ENCODE peak calls at places on chromosomes 7 and 10, in eight cellular contexts. One of them, this sample, is unnamed.

GRCh38 chr7:47148541-47149207 is 433.2 kb downstream of the TNS3 start:
- DNase-seq in GM23338: no peak
- DNase-seq in cardiac fibroblast: peak
- DNase-seq in thoracic aorta: no peak
- DNase-seq in esophagus squamous epithelium: no peak
- DNase-seq in GM12865: no peak
- DNase-seq in stomach: no peak
- DNase-seq in mammary epithelial cell: no peak
- DNase-seq in this sample: no peak

GRCh38 chr7:83941300-83941699 is 253.3 kb downstream of the SEMA3A start:
- DNase-seq in GM23338: no peak
- DNase-seq in cardiac fibroblast: no peak
- DNase-seq in thoracic aorta: no peak
- DNase-seq in esophagus squamous epithelium: no peak
- DNase-seq in GM12865: no peak
- DNase-seq in stomach: no peak
- DNase-seq in mammary epithelial cell: no peak
- DNase-seq in this sample: no peak

GRCh38 chr7:130910949-130911944 is 177.2 kb upstream of the KLF14 start:
- DNase-seq in GM23338: peak
- DNase-seq in cardiac fibroblast: peak
- DNase-seq in thoracic aorta: no peak
- DNase-seq in esophagus squamous epithelium: no peak
- DNase-seq in GM12865: no peak
- DNase-seq in stomach: no peak
- DNase-seq in mammary epithelial cell: peak
- DNase-seq in this sample: no peak

GRCh38 chr7:30912986-30913671 is 1.5 kb downstream of the AQP1 start:
- DNase-seq in GM23338: no peak
- DNase-seq in cardiac fibroblast: no peak
- DNase-seq in thoracic aorta: no peak
- DNase-seq in esophagus squamous epithelium: no peak
- DNase-seq in GM12865: no peak
- DNase-seq in stomach: no peak
- DNase-seq in mammary epithelial cell: no peak
- DNase-seq in this sample: no peak

GRCh38 chr10:97577701-97578100 is 5.1 kb downstream of the ANKRD2 start:
- DNase-seq in GM23338: no peak
- DNase-seq in cardiac fibroblast: no peak
- DNase-seq in thoracic aorta: no peak
- DNase-seq in esophagus squamous epithelium: no peak
- DNase-seq in GM12865: no peak
- DNase-seq in stomach: no peak
- DNase-seq in mammary epithelial cell: no peak
- DNase-seq in this sample: no peak

GRCh38 chr10:68647928-68648327 is 73.1 kb upstream of the CCAR1 start:
- DNase-seq in GM23338: no peak
- DNase-seq in cardiac fibroblast: peak
- DNase-seq in thoracic aorta: no peak
- DNase-seq in esophagus squamous epithelium: no peak
- DNase-seq in GM12865: no peak
- DNase-seq in stomach: no peak
- DNase-seq in mammary epithelial cell: peak
- DNase-seq in this sample: no peak

GRCh38 chr7:46139079-46139478 is 218.0 kb upstream of the IGFBP3 start:
- DNase-seq in GM23338: no peak
- DNase-seq in cardiac fibroblast: peak
- DNase-seq in thoracic aorta: no peak
- DNase-seq in esophagus squamous epithelium: no peak
- DNase-seq in GM12865: peak
- DNase-seq in stomach: no peak
- DNase-seq in mammary epithelial cell: peak
- DNase-seq in this sample: no peak

GRCh38 chr7:3463696-3464095 is 162.6 kb downstream of the SDK1 start:
- DNase-seq in GM23338: no peak
- DNase-seq in cardiac fibroblast: no peak
- DNase-seq in thoracic aorta: no peak
- DNase-seq in esophagus squamous epithelium: no peak
- DNase-seq in GM12865: no peak
- DNase-seq in stomach: no peak
- DNase-seq in mammary epithelial cell: no peak
- DNase-seq in this sample: no peak

GRCh38 chr7:128304212-128304611 is 39.5 kb downstream of the RBM28 start:
- DNase-seq in GM23338: no peak
- DNase-seq in cardiac fibroblast: no peak
- DNase-seq in thoracic aorta: no peak
- DNase-seq in esophagus squamous epithelium: no peak
- DNase-seq in GM12865: no peak
- DNase-seq in stomach: no peak
- DNase-seq in mammary epithelial cell: peak
- DNase-seq in this sample: no peak

GRCh38 chr10:49620841-49621378 is 7.1 kb downstream of the CHAT start:
- DNase-seq in GM23338: no peak
- DNase-seq in cardiac fibroblast: no peak
- DNase-seq in thoracic aorta: no peak
- DNase-seq in esophagus squamous epithelium: no peak
- DNase-seq in GM12865: no peak
- DNase-seq in stomach: no peak
- DNase-seq in mammary epithelial cell: no peak
- DNase-seq in this sample: no peak

GRCh38 chr10:131450220-131450765 is 138.8 kb upstream of the TCERG1L start:
- DNase-seq in GM23338: no peak
- DNase-seq in cardiac fibroblast: no peak
- DNase-seq in thoracic aorta: no peak
- DNase-seq in esophagus squamous epithelium: no peak
- DNase-seq in GM12865: no peak
- DNase-seq in stomach: no peak
- DNase-seq in mammary epithelial cell: no peak
- DNase-seq in this sample: no peak

GRCh38 chr10:11285171-11285570 is 267.5 kb downstream of the CELF2 start:
- DNase-seq in GM23338: no peak
- DNase-seq in cardiac fibroblast: peak
- DNase-seq in thoracic aorta: no peak
- DNase-seq in esophagus squamous epithelium: no peak
- DNase-seq in GM12865: no peak
- DNase-seq in stomach: no peak
- DNase-seq in mammary epithelial cell: no peak
- DNase-seq in this sample: no peak

GRCh38 chr10:78475501-78475900 is 441.8 kb downstream of the RPS24 start:
- DNase-seq in GM23338: no peak
- DNase-seq in cardiac fibroblast: no peak
- DNase-seq in thoracic aorta: no peak
- DNase-seq in esophagus squamous epithelium: no peak
- DNase-seq in GM12865: no peak
- DNase-seq in stomach: no peak
- DNase-seq in mammary epithelial cell: no peak
- DNase-seq in this sample: no peak

GRCh38 chr10:77970869-77971803 is 44.6 kb upstream of the DLG5 start:
- DNase-seq in GM23338: peak
- DNase-seq in cardiac fibroblast: peak
- DNase-seq in thoracic aorta: peak
- DNase-seq in esophagus squamous epithelium: no peak
- DNase-seq in GM12865: no peak
- DNase-seq in stomach: peak
- DNase-seq in mammary epithelial cell: no peak
- DNase-seq in this sample: peak

GRCh38 chr7:45685619-45686240 is 111.6 kb downstream of the ADCY1 start:
- DNase-seq in GM23338: no peak
- DNase-seq in cardiac fibroblast: no peak
- DNase-seq in thoracic aorta: no peak
- DNase-seq in esophagus squamous epithelium: no peak
- DNase-seq in GM12865: no peak
- DNase-seq in stomach: no peak
- DNase-seq in mammary epithelial cell: no peak
- DNase-seq in this sample: no peak

GRCh38 chr7:5525271-5526189 is 101.9 kb upstream of the TNRC18 start:
- DNase-seq in GM23338: peak
- DNase-seq in cardiac fibroblast: peak
- DNase-seq in thoracic aorta: no peak
- DNase-seq in esophagus squamous epithelium: no peak
- DNase-seq in GM12865: peak
- DNase-seq in stomach: peak
- DNase-seq in mammary epithelial cell: peak
- DNase-seq in this sample: peak

GRCh38 chr7:29495618-29496017 is 68.0 kb upstream of the PRR15 start:
- DNase-seq in GM23338: peak
- DNase-seq in cardiac fibroblast: no peak
- DNase-seq in thoracic aorta: no peak
- DNase-seq in esophagus squamous epithelium: no peak
- DNase-seq in GM12865: no peak
- DNase-seq in stomach: no peak
- DNase-seq in mammary epithelial cell: no peak
- DNase-seq in this sample: no peak

GRCh38 chr10:124999433-125000365 is 57.8 kb downstream of the ZRANB1 start:
- DNase-seq in GM23338: no peak
- DNase-seq in cardiac fibroblast: peak
- DNase-seq in thoracic aorta: peak
- DNase-seq in esophagus squamous epithelium: no peak
- DNase-seq in GM12865: no peak
- DNase-seq in stomach: peak
- DNase-seq in mammary epithelial cell: no peak
- DNase-seq in this sample: no peak

GRCh38 chr10:5685764-5686240 is 1.2 kb downstream of the TASOR2 start:
- DNase-seq in GM23338: no peak
- DNase-seq in cardiac fibroblast: peak
- DNase-seq in thoracic aorta: no peak
- DNase-seq in esophagus squamous epithelium: no peak
- DNase-seq in GM12865: no peak
- DNase-seq in stomach: no peak
- DNase-seq in mammary epithelial cell: no peak
- DNase-seq in this sample: no peak

GRCh38 chr10:75944061-75944460 is 512.6 kb downstream of the LRMDA start:
- DNase-seq in GM23338: no peak
- DNase-seq in cardiac fibroblast: no peak
- DNase-seq in thoracic aorta: no peak
- DNase-seq in esophagus squamous epithelium: no peak
- DNase-seq in GM12865: no peak
- DNase-seq in stomach: no peak
- DNase-seq in mammary epithelial cell: no peak
- DNase-seq in this sample: no peak

DNA sequence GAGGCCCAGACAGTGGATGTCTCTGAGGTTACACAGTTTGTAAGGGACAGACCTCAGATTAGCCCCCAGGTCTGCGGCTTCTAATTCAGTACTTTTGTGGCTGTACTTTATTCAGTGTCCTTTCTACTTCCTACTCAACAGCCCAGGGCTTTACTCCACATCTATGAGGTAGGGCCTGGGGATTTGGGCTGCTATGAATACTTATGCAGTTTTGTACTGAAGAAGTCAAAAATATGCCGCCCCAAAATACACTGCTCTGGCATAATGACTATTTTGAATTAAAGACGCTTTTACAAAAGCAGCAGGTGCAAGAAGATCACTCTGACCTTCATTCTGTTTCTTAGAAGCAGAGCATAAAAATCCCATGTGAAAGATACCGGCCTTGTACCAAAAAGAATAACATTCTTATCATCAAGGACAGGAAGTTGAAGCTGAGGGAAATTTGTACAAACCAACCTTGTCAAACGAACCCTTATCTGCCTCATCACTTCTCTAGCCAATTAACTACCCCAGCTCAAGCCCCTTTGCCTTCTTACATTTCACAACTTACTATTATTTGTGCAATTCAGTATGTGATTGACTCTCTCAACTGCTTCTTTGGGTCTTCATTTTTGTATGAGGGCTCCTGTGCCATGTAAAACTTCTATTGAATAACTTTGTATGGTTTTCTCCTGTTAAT is 26.1 kb upstream of the TRUB1 start:
- DNase-seq in GM23338: no peak
- DNase-seq in cardiac fibroblast: peak
- DNase-seq in thoracic aorta: no peak
- DNase-seq in esophagus squamous epithelium: no peak
- DNase-seq in GM12865: no peak
- DNase-seq in stomach: no peak
- DNase-seq in mammary epithelial cell: no peak
- DNase-seq in this sample: no peak
- H3K4me3 ChIP-seq in GM23338: no peak
- H3K4me3 ChIP-seq in cardiac fibroblast: no peak
- H3K4me3 ChIP-seq in thoracic aorta: no peak
- H3K4me3 ChIP-seq in esophagus squamous epithelium: no peak
- H3K4me3 ChIP-seq in GM12865: no peak
- H3K4me3 ChIP-seq in stomach: no peak
- H3K4me3 ChIP-seq in mammary epithelial cell: no peak
- H3K4me3 ChIP-seq in this sample: no peak

GRCh38 chr7:85191383-85191782 is 4.5 kb upstream of the SEMA3D start:
- DNase-seq in GM23338: peak
- DNase-seq in cardiac fibroblast: peak
- DNase-seq in thoracic aorta: no peak
- DNase-seq in esophagus squamous epithelium: no peak
- DNase-seq in GM12865: no peak
- DNase-seq in stomach: no peak
- DNase-seq in mammary epithelial cell: peak
- DNase-seq in this sample: peak
- TF ChIP-seq CTCF in GM23338: peak
- TF ChIP-seq CTCF in cardiac fibroblast: peak
- TF ChIP-seq CTCF in thoracic aorta: peak
- TF ChIP-seq CTCF in esophagus squamous epithelium: peak
- TF ChIP-seq CTCF in GM12865: no peak
- TF ChIP-seq CTCF in stomach: no peak
- TF ChIP-seq CTCF in mammary epithelial cell: peak
- TF ChIP-seq CTCF in this sample: peak

DNA sequence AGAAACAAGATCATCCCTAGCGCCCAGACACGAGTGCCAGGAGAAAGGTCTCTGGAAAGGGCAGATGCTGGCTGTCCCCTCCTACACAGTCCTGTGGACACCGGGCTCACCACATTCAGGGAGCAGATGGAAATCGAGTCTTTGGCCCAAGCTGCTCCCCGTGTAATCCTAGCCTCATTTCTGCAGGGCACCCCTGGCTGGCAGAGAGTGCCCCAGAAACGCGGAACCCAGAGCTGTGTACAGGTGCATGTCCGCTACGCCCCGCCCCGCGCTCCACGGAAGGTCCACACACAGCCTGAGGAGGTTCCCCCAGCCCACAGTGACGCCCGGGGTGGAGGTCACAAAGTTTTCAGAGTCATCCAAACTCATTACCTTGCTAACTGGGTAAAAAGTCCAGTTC is 202.8 kb downstream of the MAD1L1 start:
- DNase-seq in GM23338: no peak
- DNase-seq in cardiac fibroblast: no peak
- DNase-seq in thoracic aorta: no peak
- DNase-seq in esophagus squamous epithelium: no peak
- DNase-seq in GM12865: no peak
- DNase-seq in stomach: no peak
- DNase-seq in mammary epithelial cell: no peak
- DNase-seq in this sample: no peak
- H3K4me3 ChIP-seq in GM23338: no peak
- H3K4me3 ChIP-seq in cardiac fibroblast: no peak
- H3K4me3 ChIP-seq in thoracic aorta: no peak
- H3K4me3 ChIP-seq in esophagus squamous epithelium: no peak
- H3K4me3 ChIP-seq in GM12865: no peak
- H3K4me3 ChIP-seq in stomach: no peak
- H3K4me3 ChIP-seq in mammary epithelial cell: no peak
- H3K4me3 ChIP-seq in this sample: no peak

GRCh38 chr7:105309235-105310156 is 79.2 kb downstream of the SRPK2 start:
- DNase-seq in GM23338: peak
- DNase-seq in cardiac fibroblast: no peak
- DNase-seq in thoracic aorta: no peak
- DNase-seq in esophagus squamous epithelium: no peak
- DNase-seq in GM12865: peak
- DNase-seq in stomach: no peak
- DNase-seq in mammary epithelial cell: no peak
- DNase-seq in this sample: no peak
- TF ChIP-seq CTCF in GM23338: no peak
- TF ChIP-seq CTCF in cardiac fibroblast: no peak
- TF ChIP-seq CTCF in thoracic aorta: no peak
- TF ChIP-seq CTCF in esophagus squamous epithelium: no peak
- TF ChIP-seq CTCF in GM12865: no peak
- TF ChIP-seq CTCF in stomach: no peak
- TF ChIP-seq CTCF in mammary epithelial cell: no peak
- TF ChIP-seq CTCF in this sample: no peak

This sample was measured in LNCaP clone FGC.